ENCODE peak calls at places on chromosomes 4 and X, in five cellular contexts. H, X, Q, J and F are unnamed samples.

GRCh38 chrX:78687586-78687985 is 28.5 kb upstream of the RTL3 start:
- DNase-seq in H (no peak), X (no peak), J (no peak), Q (no peak), F (no peak)

GRCh38 chr4:1693131-1693896 is 9.2 kb upstream of the FAM53A start:
- DNase-seq in X (peak; percentile 36), Q (peak; percentile 50), H (peak; percentile 87), J (peak; percentile 89), F (no peak)

GRCh38 chr4:93659629-93660028 is 168.9 kb upstream of the ATOH1 start:
- DNase-seq in J (peak; percentile 15), H (no peak), X (peak; percentile 12), Q (no peak), F (no peak)

GRCh38 chr4:52037730-52038108 is 380 bp downstream of the SGCB start:
- DNase-seq in H (no peak), X (peak; percentile 49), J (no peak), Q (no peak), F (no peak)

GRCh38 chr4:112416464-112416863 is 99.5 kb downstream of the NEUROG2 start:
- DNase-seq in H (no peak), X (no peak), J (peak; percentile 82), Q (no peak), F (no peak)

GRCh38 chrX:143298663-143299241 is 218.5 kb downstream of the SPANXN3 start:
- DNase-seq in Q (no peak), H (no peak), J (no peak), X (no peak), F (no peak)

GRCh38 chr4:188930822-188931221 is 791.6 kb downstream of the TRIML1 start:
- DNase-seq in H (no peak), Q (no peak), X (no peak), J (peak; percentile 10), F (no peak)

GRCh38 chr4:6474053-6474568 is 1.7 kb upstream of the PPP2R2C start:
- DNase-seq in H (no peak), X (no peak), J (no peak), Q (no peak), F (peak; percentile 58)

GRCh38 chrX:112731793-112732192 is 52.1 kb upstream of the LHFPL1 start:
- DNase-seq in X (no peak), H (no peak), Q (no peak), J (no peak), F (no peak)

GRCh38 chrX:30521440-30522182 is 56.0 kb downstream of the TASL start:
- DNase-seq in Q (no peak), J (peak; percentile 56), X (peak; percentile 28), H (no peak), F (no peak)

GRCh38 chrX:48918303-48918643 is 551 bp downstream of the PIM2 start:
- DNase-seq in X (no peak), H (no peak), Q (no peak), J (no peak), F (no peak)

GRCh38 chr4:119238068-119238722 is 25.7 kb downstream of the USP53 start:
- DNase-seq in H (no peak), X (no peak), Q (no peak), J (peak; percentile 39), F (no peak)

GRCh38 chr4:61202638-61203495 is 2.7 kb downstream of the ADGRL3 start:
- DNase-seq in X (no peak), H (no peak), Q (no peak), J (peak; percentile 63), F (no peak)

DNA sequence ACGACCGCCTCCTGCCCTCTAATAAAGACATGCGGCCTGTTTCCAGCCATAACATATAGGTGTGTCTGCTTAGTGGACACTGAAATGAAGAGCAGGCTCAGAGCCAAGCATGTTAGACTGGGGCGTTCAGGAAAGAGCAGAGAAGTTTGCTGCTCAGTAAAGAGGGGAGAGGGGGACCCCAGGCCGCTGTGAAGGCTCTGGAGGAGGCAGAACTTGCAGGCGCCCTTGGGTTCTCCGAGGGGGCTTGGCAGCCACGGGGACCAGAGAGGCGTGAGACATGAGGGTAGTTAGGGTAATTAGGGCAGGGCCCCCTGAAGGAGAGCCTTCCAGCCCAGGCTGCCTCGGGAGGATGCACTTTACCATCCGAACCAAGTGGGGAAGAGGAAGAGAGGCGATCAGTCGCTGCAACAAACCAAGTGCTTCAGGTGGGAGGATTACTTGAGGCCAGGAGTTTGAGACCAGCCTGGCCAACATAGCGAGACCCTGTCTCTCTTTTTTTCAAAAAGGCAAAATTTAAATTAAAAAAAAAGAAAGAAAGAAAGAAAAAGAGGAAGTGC is 46.6 kb upstream of the CDKN2AIP start:
- DNase-seq in J (no peak), X (no peak), Q (no peak), H (no peak), F (no peak)
- H3K4me3 ChIP-seq in J (peak overlapping the region; percentile 55), X (peak overlapping the region; percentile 36), Q (peak overlapping the region; percentile 54), H (peak overlapping the region; percentile 62), F (peak overlapping the region; percentile 78)

DNA sequence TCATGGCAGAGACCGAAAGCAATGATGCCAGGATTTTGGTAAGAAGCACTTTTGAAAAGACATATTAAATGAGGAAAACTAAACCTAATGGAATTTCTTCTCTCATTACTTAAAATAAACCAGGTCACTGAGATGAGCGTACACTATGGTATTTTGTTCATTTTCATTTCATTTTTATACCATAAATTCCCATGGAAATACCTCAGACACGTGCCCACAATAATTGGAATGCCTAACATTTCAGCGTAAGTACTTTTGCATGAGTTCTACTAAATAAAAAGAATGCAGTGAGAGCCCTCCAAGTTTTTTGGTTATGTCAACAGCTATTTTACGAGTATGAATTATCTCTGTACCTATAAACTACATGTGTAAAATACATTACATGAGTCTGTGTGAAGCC is 3.2 kb downstream of the CAMK2D start:
- DNase-seq in H (no peak), Q (no peak), X (peak; percentile 59), J (no peak), F (no peak)
- H3K4me3 ChIP-seq in H (peak overlapping the region; percentile 88), Q (peak overlapping the region; percentile 99), X (peak overlapping the region; percentile 2), J (no peak overlapping the region), F (peak overlapping the region; percentile 80)

GRCh38 chr4:86256086-86256485 is 103.8 kb downstream of the MAPK10 start:
- DNase-seq in H (no peak), J (no peak), Q (no peak), X (no peak), F (no peak)

GRCh38 chr4:86264269-86264668 is 95.6 kb downstream of the MAPK10 start:
- DNase-seq in J (peak; percentile 28), X (no peak), H (no peak), Q (no peak), F (no peak)

GRCh38 chr4:86261634-86262033 is 98.2 kb downstream of the MAPK10 start:
- DNase-seq in Q (no peak), J (no peak), H (no peak), X (no peak), F (no peak)
- H3K4me3 ChIP-seq in Q (no peak overlapping the region), J (no peak overlapping the region), H (no peak overlapping the region), X (no peak overlapping the region), F (no peak overlapping the region)

GRCh38 chrX:68828740-68829593 is at the start of gene EFNB1:
- DNase-seq in J (peak; percentile 95), H (peak; percentile 92), X (peak; percentile 92), Q (peak; percentile 92), F (peak; percentile 96)

GRCh38 chrX:68829594-68830485 is 1.0 kb downstream of the EFNB1 start:
- DNase-seq in H (no peak), X (peak; percentile 1), J (no peak), Q (no peak), F (peak; percentile 63)

GRCh38 chrX:68827256-68827655 is 1.6 kb upstream of the EFNB1 start:
- DNase-seq in Q (no peak), H (no peak), J (no peak), X (no peak), F (peak; percentile 16)

GRCh38 chrX:68826113-68826980 is 2.5 kb upstream of the EFNB1 start:
- DNase-seq in J (peak; percentile 52), H (no peak), Q (no peak), X (no peak), F (peak; percentile 49)

DNA sequence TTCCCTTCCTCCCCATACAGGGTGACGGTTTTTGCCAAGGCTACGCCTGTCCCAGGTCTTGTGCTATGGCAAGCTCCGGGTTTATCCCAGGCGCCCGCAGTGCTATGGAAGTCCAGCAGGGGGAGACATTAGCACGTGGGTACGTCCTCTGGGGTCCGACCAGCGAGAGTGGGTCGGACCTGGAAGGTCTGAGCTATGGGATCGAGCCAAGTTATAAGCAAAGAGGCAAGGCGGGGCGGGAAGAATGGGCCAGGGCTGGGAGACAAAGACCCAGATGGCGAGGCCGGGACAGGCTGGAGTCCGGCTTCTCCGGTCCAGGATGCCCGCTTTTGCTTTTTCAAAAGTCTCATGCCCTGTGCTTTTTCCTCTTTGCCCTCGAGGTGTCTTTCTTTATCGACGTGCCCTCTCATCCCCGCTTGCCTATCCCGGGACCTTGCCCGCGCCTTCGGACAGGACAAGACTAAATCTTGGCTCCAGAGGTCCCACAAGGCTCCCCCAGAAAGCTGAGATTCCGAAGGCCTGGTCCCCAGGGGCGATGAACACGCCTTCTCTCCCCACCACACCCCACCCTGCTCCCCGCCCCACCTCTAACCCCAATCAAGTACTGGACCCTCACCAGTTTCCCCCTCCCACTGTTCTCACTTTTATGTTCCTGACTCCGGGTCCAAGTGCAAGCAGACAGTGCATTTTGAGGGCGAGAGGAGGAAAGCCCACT is 816 bp upstream of the EFNB1 start:
- DNase-seq in Q (peak; percentile 61), H (peak; percentile 85), X (peak; percentile 70), J (peak; percentile 82), F (peak; percentile 92)
- H3K4me3 ChIP-seq in Q (peak overlapping the region; percentile 29), H (peak overlapping the region; percentile 73), X (peak overlapping the region; percentile 56), J (peak overlapping the region; percentile 42), F (peak overlapping the region; percentile 37)